ENCODE peak calls at places on chromosomes 11 and 22, in four cellular contexts. C is neural progenitor cell, V is H9, R is DND-41. D is an unnamed sample.

GRCh38 chr11:1877211-1878133 is 14.2 kb downstream of the PRR33 start:
- DNase-seq in V (no peak), C (no peak), R (no peak), D (peak)

GRCh38 chr11:69101792-69102152 is 53.0 kb downstream of the TPCN2 start:
- DNase-seq in V (no peak), C (no peak), R (no peak), D (peak)

GRCh38 chr11:124285610-124286344 is 28.0 kb downstream of the OR8D1 start:
- DNase-seq in R (no peak), V (no peak), C (no peak), D (no peak)

GRCh38 chr11:45643585-45643984 is 21.8 kb downstream of the CHST1 start:
- DNase-seq in R (no peak), C (no peak), V (no peak), D (no peak)

GRCh38 chr11:23711981-23712380 is 784.9 kb upstream of the LUZP2 start:
- DNase-seq in V (no peak), R (peak), C (no peak), D (no peak)

GRCh38 chr22:49768511-49768910 is 59.2 kb downstream of the BRD1 start:
- DNase-seq in R (no peak), C (no peak), V (no peak), D (peak)

GRCh38 chr11:3840289-3840869 is 380 bp downstream of the RHOG start:
- DNase-seq in V (no peak), R (peak), C (peak), D (peak)

GRCh38 chr22:20215742-20216141 is 52.4 kb downstream of the RTN4R start:
- DNase-seq in C (no peak), V (no peak), R (no peak), D (no peak)

GRCh38 chr22:36377022-36377631 is 10.6 kb downstream of the MYH9 start:
- DNase-seq in V (no peak), R (peak), C (no peak), D (no peak)

GRCh38 chr11:44746894-44747293 is 20.1 kb downstream of the TSPAN18 start:
- DNase-seq in C (no peak), V (peak), R (no peak), D (no peak)

GRCh38 chr11:119282495-119282894 is 34.4 kb downstream of the MCAM start:
- DNase-seq in C (no peak), V (no peak), R (no peak), D (no peak)

GRCh38 chr22:37951305-37951704 is 2.1 kb downstream of the C22orf23 start:
- DNase-seq in C (peak), V (peak), R (no peak), D (no peak)

GRCh38 chr22:39496131-39496838 is 5.8 kb upstream of the MIEF1 start:
- DNase-seq in R (peak), C (peak), V (peak), D (peak)

GRCh38 chr11:104609297-104609696 is 289.0 kb downstream of the CASP12 start:
- DNase-seq in C (peak), V (peak), R (peak), D (no peak)

GRCh38 chr11:32168924-32169323 is 78.0 kb downstream of the RCN1 start:
- DNase-seq in C (no peak), R (no peak), V (no peak), D (no peak)

GRCh38 chr22:49092751-49093150 is 734.9 kb downstream of the BRD1 start:
- DNase-seq in R (no peak), V (no peak), C (no peak), D (peak)

GRCh38 chr11:2533642-2534115 is 88.9 kb downstream of the KCNQ1 start:
- DNase-seq in V (peak), C (peak), R (peak), D (peak)

GRCh38 chr22:31575190-31575589 is 78.9 kb downstream of the SFI1 start:
- DNase-seq in C (no peak), R (no peak), V (no peak), D (no peak)

GRCh38 chr11:62678770-62679696 is at the start of gene UBXN1:
- DNase-seq in C (peak), R (peak), V (peak), D (peak)

GRCh38 chr11:12696911-12697581 is 22.8 kb downstream of the TEAD1 start:
- DNase-seq in C (no peak), R (no peak), V (no peak), D (peak)

GRCh38 chr11:12695221-12695794 is 21.1 kb downstream of the TEAD1 start:
- DNase-seq in V (no peak), C (no peak), R (no peak), D (no peak)

GRCh38 chr11:12694182-12694531 is 19.9 kb downstream of the TEAD1 start:
- DNase-seq in V (no peak), R (no peak), C (no peak), D (no peak)

GRCh38 chr11:12698049-12698448 is 23.8 kb downstream of the TEAD1 start:
- DNase-seq in C (no peak), V (no peak), R (no peak), D (no peak)

DNA sequence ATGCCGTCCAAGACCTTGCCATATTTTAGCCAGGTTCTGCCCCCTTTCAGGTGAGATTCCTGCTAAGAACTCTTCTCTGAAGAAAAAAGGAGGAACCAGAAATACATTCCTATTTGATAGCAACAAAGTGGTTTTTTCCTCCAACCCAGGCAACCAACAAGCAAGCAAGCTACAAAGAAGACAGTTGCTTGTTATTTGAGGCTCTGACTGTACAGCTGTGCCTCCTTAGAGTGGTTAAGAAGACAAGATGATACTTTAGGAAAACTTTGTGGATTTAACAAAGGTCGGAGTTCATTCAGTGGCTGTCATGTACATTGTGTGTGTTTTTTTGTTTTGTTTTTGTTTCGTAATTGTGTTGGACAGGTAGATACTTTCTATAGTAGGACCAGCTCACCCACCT is 21.7 kb downstream of the TEAD1 start:
- DNase-seq in R (no peak), C (no peak), V (no peak), D (no peak)
- H3K27ac ChIP-seq in R (no peak), C (no peak), V (no peak), D (peak)

GRCh38 chr22:22922954-22923319 is 35.3 kb downstream of the IGLL5 start:
- DNase-seq in C (no peak), V (no peak), R (no peak), D (peak)

GRCh38 chr22:22920104-22920654 is 32.6 kb downstream of the IGLL5 start:
- DNase-seq in C (no peak), V (no peak), R (no peak), D (no peak)

GRCh38 chr22:22923379-22923778 is 35.8 kb downstream of the IGLL5 start:
- DNase-seq in V (no peak), R (no peak), C (no peak), D (peak)

GRCh38 chr22:22920910-22921550 is 33.4 kb downstream of the IGLL5 start:
- DNase-seq in C (no peak), V (no peak), R (no peak), D (no peak)

GRCh38 chr22:22921575-22921974 is 34.0 kb downstream of the IGLL5 start:
- DNase-seq in C (no peak), V (no peak), R (no peak), D (no peak)
- H3K9ac ChIP-seq in C (no peak), V (no peak), R (no peak), D (no peak)

GRCh38 chr22:41395531-41396240 is 13.9 kb downstream of the TEF start:
- DNase-seq in C (no peak), R (no peak), V (no peak), D (no peak)
- H3K27ac ChIP-seq in C (no peak), R (no peak), V (no peak), D (no peak)

GRCh38 chr11:71446150-71446549 is 2.0 kb downstream of the DHCR7 start:
- DNase-seq in R (no peak), C (no peak), V (no peak), D (no peak)

GRCh38 chr11:71446942-71447688 is 1.1 kb downstream of the DHCR7 start:
- DNase-seq in R (no peak), C (peak), V (no peak), D (peak)

GRCh38 chr11:71443736-71444410 is 4.3 kb downstream of the DHCR7 start:
- DNase-seq in R (no peak), V (no peak), C (no peak), D (no peak)

GRCh38 chr11:71442880-71443279 is 5.3 kb downstream of the DHCR7 start:
- DNase-seq in R (no peak), C (no peak), V (no peak), D (peak)

DNA sequence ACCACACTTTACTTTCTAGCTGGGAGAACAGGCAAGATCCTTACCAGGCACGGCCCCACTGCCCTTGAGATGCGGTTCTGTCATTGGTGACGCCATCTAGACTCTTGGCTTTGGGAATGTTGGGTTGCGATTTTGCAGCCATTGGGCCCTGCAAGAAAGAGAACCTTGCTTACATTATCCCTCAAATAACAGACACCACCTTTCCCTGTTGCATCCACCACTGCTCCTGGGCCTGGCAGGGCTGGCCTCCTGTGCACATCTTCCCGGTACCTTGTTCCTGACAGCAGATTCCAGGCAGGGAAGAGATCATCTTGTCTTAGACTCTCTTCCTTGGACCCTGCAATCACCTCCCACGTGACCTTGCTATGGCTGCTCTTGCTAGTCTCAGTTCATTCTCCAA is 3.4 kb downstream of the DHCR7 start:
- DNase-seq in V (no peak), R (no peak), C (no peak), D (peak)
- H3K9ac ChIP-seq in V (no peak), R (no peak), C (no peak), D (no peak)

DNA sequence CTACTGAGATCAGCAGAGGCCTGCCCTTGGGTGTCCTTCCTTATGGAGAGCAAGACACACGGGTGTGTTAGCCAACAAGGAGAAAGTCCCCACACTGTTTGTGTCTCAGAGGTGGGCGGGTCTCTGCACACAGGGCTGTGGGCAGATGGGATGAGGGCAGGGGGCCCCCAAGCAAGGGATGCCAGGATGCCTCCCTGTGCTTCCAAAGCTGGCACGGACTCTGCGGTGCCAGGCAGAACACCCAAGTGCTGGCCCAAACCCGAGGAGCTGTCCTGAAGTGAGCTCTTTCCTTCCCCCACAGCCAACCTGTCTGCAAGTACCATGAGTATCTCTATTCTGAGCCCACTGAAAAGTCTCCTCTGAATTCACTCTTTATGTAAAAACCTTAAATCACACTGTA is 273.3 kb downstream of the CTTN start:
- DNase-seq in C (no peak), V (no peak), R (no peak), D (no peak)
- H3K27ac ChIP-seq in C (no peak), V (no peak), R (no peak), D (no peak)

DNA sequence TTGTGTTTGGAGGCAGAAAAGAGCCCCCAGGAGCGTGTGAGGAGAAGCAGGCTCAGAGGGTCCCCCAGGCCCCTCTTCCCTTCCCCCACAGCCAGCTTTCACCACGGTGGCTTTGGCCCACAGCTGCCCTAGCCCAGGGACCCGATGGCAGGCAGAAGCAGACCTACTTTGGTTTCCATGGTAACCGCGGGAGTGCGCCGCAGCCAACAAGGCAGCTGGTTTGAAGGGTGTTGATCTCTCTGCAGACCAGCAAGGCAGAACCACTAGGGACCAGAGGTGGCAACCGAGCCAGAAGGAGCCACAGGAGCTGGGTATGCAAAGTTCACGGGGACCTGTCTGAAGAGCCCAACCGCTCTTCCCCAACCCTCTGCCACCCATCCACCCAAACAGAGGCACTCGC is 69.4 kb downstream of the BUD13 start:
- DNase-seq in V (peak), C (peak), R (peak), D (no peak)
- H3K9ac ChIP-seq in V (no peak), C (no peak), R (no peak), D (no peak)

DNA sequence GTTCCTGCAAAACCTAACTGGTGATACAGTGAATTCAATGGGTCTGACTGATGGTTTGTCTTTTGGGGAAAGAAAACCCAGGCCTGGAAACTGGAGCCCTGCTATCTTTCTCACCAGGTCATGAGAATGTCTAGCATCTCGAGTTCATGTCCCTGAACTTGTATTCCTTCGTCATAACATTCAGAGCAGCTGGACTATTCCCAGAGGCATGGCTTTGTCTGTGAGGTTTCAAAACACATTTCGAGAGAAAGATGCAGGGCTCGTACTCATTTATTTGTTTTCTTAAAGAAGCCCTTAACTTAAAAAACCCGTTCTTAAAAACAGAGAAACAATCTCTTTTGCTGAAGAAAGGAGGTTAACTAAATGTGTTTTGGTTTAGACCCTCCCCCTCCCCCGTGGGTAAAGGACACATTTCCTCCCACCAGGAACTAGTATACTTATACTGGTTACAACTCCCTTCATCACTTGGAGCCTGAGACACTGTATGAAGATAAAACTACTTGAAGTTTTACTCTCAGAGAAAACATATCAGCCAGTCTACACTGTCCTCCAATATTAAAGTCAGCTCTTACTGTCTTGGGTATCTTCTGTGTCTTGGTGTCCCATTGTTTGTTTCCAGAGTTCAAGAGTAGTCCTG is 43.2 kb downstream of the ME3 start:
- DNase-seq in V (no peak), R (no peak), C (no peak), D (no peak)
- H3K27ac ChIP-seq in V (no peak), R (no peak), C (no peak), D (peak)